ENCODE peak calls at places on chromosomes 1 and 21, in five cellular contexts. One of them, this sample, is unnamed.

GRCh38 chr1:29527314-29528004 is 291.1 kb downstream of the PTPRU start:
- DNase-seq in SK-N-SH: no peak
- DNase-seq in K562: no peak
- DNase-seq in HepG2: no peak
- DNase-seq in GM12878: no peak
- DNase-seq in this sample: no peak

GRCh38 chr1:248841702-248842395 is 3.8 kb downstream of the ZNF672 start:
- DNase-seq in SK-N-SH: no peak
- DNase-seq in K562: no peak
- DNase-seq in HepG2: peak; percentile 42
- DNase-seq in GM12878: no peak
- DNase-seq in this sample: peak; percentile 63

GRCh38 chr21:29098156-29098555 is 24.7 kb upstream of the CCT8 start:
- DNase-seq in SK-N-SH: no peak
- DNase-seq in K562: no peak
- DNase-seq in HepG2: no peak
- DNase-seq in GM12878: no peak
- DNase-seq in this sample: no peak

GRCh38 chr1:47179988-47180563 is 9.8 kb downstream of the PDZK1IP1 start:
- DNase-seq in SK-N-SH: peak; percentile 14
- DNase-seq in K562: no peak
- DNase-seq in HepG2: no peak
- DNase-seq in GM12878: no peak
- DNase-seq in this sample: no peak

GRCh38 chr1:196690582-196690981 is 38.7 kb downstream of the CFH start:
- DNase-seq in SK-N-SH: no peak
- DNase-seq in K562: no peak
- DNase-seq in HepG2: no peak
- DNase-seq in GM12878: no peak
- DNase-seq in this sample: no peak

GRCh38 chr1:204108312-204109141 is 35.6 kb downstream of the SOX13 start:
- DNase-seq in SK-N-SH: no peak
- DNase-seq in K562: no peak
- DNase-seq in HepG2: no peak
- DNase-seq in GM12878: no peak
- DNase-seq in this sample: no peak

GRCh38 chr1:203349757-203350522 is 982 bp downstream of the FMOD start:
- DNase-seq in SK-N-SH: no peak
- DNase-seq in K562: no peak
- DNase-seq in HepG2: no peak
- DNase-seq in GM12878: no peak
- DNase-seq in this sample: no peak

GRCh38 chr1:158084336-158084735 is 90.9 kb downstream of the KIRREL1 start:
- DNase-seq in SK-N-SH: no peak
- DNase-seq in K562: no peak
- DNase-seq in HepG2: no peak
- DNase-seq in GM12878: no peak
- DNase-seq in this sample: no peak

GRCh38 chr1:32701421-32701911 is 1.1 kb downstream of the SYNC start:
- DNase-seq in SK-N-SH: no peak
- DNase-seq in K562: no peak
- DNase-seq in HepG2: no peak
- DNase-seq in GM12878: no peak
- DNase-seq in this sample: no peak

GRCh38 chr1:1957533-1957961 is 38.5 kb upstream of the TMEM52 start:
- DNase-seq in SK-N-SH: no peak
- DNase-seq in K562: no peak
- DNase-seq in HepG2: no peak
- DNase-seq in GM12878: no peak
- DNase-seq in this sample: no peak

GRCh38 chr1:153547560-153548551 is 1.2 kb downstream of the S100A3 start:
- DNase-seq in SK-N-SH: no peak
- DNase-seq in K562: no peak
- DNase-seq in HepG2: no peak
- DNase-seq in GM12878: no peak
- DNase-seq in this sample: no peak

GRCh38 chr1:158506369-158506987 is 34.5 kb downstream of the OR10R2 start:
- DNase-seq in SK-N-SH: peak; percentile 1
- DNase-seq in K562: peak; percentile 24
- DNase-seq in HepG2: peak; percentile 1
- DNase-seq in GM12878: peak; percentile 8
- DNase-seq in this sample: no peak

GRCh38 chr1:27430903-27431653 is 38.7 kb downstream of the GPR3 start:
- DNase-seq in SK-N-SH: no peak
- DNase-seq in K562: no peak
- DNase-seq in HepG2: no peak
- DNase-seq in GM12878: no peak
- DNase-seq in this sample: peak; percentile 64

GRCh38 chr1:114558548-114558947 is 22.9 kb downstream of the BCAS2 start:
- DNase-seq in SK-N-SH: peak; percentile 29
- DNase-seq in K562: no peak
- DNase-seq in HepG2: peak; percentile 18
- DNase-seq in GM12878: no peak
- DNase-seq in this sample: no peak

GRCh38 chr1:33222381-33222780 is 33.9 kb upstream of the ZNF362 start:
- DNase-seq in SK-N-SH: no peak
- DNase-seq in K562: no peak
- DNase-seq in HepG2: no peak
- DNase-seq in GM12878: no peak
- DNase-seq in this sample: no peak

GRCh38 chr1:29121951-29122661 is 1.6 kb downstream of the TMEM200B start:
- DNase-seq in SK-N-SH: peak; percentile 79
- DNase-seq in K562: no peak
- DNase-seq in HepG2: no peak
- DNase-seq in GM12878: no peak
- DNase-seq in this sample: no peak

GRCh38 chr1:51605961-51606723 is 10.8 kb upstream of the OSBPL9 start:
- DNase-seq in SK-N-SH: no peak
- DNase-seq in K562: no peak
- DNase-seq in HepG2: no peak
- DNase-seq in GM12878: no peak
- DNase-seq in this sample: peak; percentile 75

GRCh38 chr1:166849135-166849534 is 9.9 kb downstream of the POGK start:
- DNase-seq in SK-N-SH: no peak
- DNase-seq in K562: no peak
- DNase-seq in HepG2: no peak
- DNase-seq in GM12878: no peak
- DNase-seq in this sample: no peak

GRCh38 chr1:72516826-72517225 is 234.5 kb upstream of the NEGR1 start:
- DNase-seq in SK-N-SH: no peak
- DNase-seq in K562: no peak
- DNase-seq in HepG2: no peak
- DNase-seq in GM12878: no peak
- DNase-seq in this sample: no peak

GRCh38 chr1:15341634-15342375 is 67.9 kb upstream of the EFHD2 start:
- DNase-seq in SK-N-SH: no peak
- DNase-seq in K562: no peak
- DNase-seq in HepG2: no peak
- DNase-seq in GM12878: no peak
- DNase-seq in this sample: no peak

GRCh38 chr1:231202125-231202633 is 38.8 kb upstream of the GNPAT start:
- DNase-seq in SK-N-SH: no peak
- DNase-seq in K562: peak; percentile 76
- DNase-seq in HepG2: no peak
- DNase-seq in GM12878: no peak
- DNase-seq in this sample: no peak

GRCh38 chr1:56506951-56507437 is 72.4 kb downstream of the PLPP3 start:
- DNase-seq in SK-N-SH: no peak
- DNase-seq in K562: no peak
- DNase-seq in HepG2: peak; percentile 20
- DNase-seq in GM12878: no peak
- DNase-seq in this sample: no peak

GRCh38 chr1:221742555-221743415 is 896 bp upstream of the DUSP10 start:
- DNase-seq in SK-N-SH: peak; percentile 83
- DNase-seq in K562: peak; percentile 75
- DNase-seq in HepG2: peak; percentile 54
- DNase-seq in GM12878: no peak
- DNase-seq in this sample: peak; percentile 57

GRCh38 chr1:52551476-52552235 is 1.2 kb downstream of the TUT4 start:
- DNase-seq in SK-N-SH: no peak
- DNase-seq in K562: no peak
- DNase-seq in HepG2: peak; percentile 31
- DNase-seq in GM12878: no peak
- DNase-seq in this sample: no peak

GRCh38 chr1:67674260-67675011 is 10.6 kb upstream of the GADD45A start:
- DNase-seq in SK-N-SH: peak; percentile 75
- DNase-seq in K562: no peak
- DNase-seq in HepG2: no peak
- DNase-seq in GM12878: no peak
- DNase-seq in this sample: no peak

GRCh38 chr1:236862615-236863211 is 67.6 kb downstream of the MTR start:
- DNase-seq in SK-N-SH: no peak
- DNase-seq in K562: no peak
- DNase-seq in HepG2: peak; percentile 95
- DNase-seq in GM12878: no peak
- DNase-seq in this sample: no peak

GRCh38 chr1:40625076-40625475 is 40.4 kb downstream of the RIMS3 start:
- DNase-seq in SK-N-SH: no peak
- DNase-seq in K562: no peak
- DNase-seq in HepG2: peak; percentile 18
- DNase-seq in GM12878: no peak
- DNase-seq in this sample: no peak

GRCh38 chr21:44382536-44382935 is 29.1 kb downstream of the TRPM2 start:
- DNase-seq in SK-N-SH: no peak
- DNase-seq in K562: no peak
- DNase-seq in HepG2: no peak
- DNase-seq in GM12878: no peak
- DNase-seq in this sample: no peak

GRCh38 chr1:172870901-172871606 is 179.7 kb downstream of the TNFSF18 start:
- DNase-seq in SK-N-SH: no peak
- DNase-seq in K562: no peak
- DNase-seq in HepG2: no peak
- DNase-seq in GM12878: no peak
- DNase-seq in this sample: no peak

GRCh38 chr1:109238382-109238781 is 11.0 kb upstream of the CELSR2 start:
- DNase-seq in SK-N-SH: no peak
- DNase-seq in K562: no peak
- DNase-seq in HepG2: no peak
- DNase-seq in GM12878: no peak
- DNase-seq in this sample: no peak

GRCh38 chr1:93416183-93416582 is 31.7 kb upstream of the FNBP1L start:
- DNase-seq in SK-N-SH: no peak
- DNase-seq in K562: no peak
- DNase-seq in HepG2: no peak
- DNase-seq in GM12878: no peak
- DNase-seq in this sample: no peak

GRCh38 chr1:2208309-2209239 is 14.0 kb upstream of the FAAP20 start:
- DNase-seq in SK-N-SH: no peak
- DNase-seq in K562: no peak
- DNase-seq in HepG2: peak; percentile 93
- DNase-seq in GM12878: no peak
- DNase-seq in this sample: no peak

GRCh38 chr1:222634180-222635013 is 16.5 kb downstream of the MIA3 start:
- DNase-seq in SK-N-SH: peak; percentile 56
- DNase-seq in K562: peak; percentile 62
- DNase-seq in HepG2: peak; percentile 87
- DNase-seq in GM12878: no peak
- DNase-seq in this sample: peak; percentile 80

GRCh38 chr1:3014443-3015268 is 6.6 kb upstream of the ACTRT2 start:
- DNase-seq in SK-N-SH: no peak
- DNase-seq in K562: no peak
- DNase-seq in HepG2: no peak
- DNase-seq in GM12878: no peak
- DNase-seq in this sample: no peak

DNA sequence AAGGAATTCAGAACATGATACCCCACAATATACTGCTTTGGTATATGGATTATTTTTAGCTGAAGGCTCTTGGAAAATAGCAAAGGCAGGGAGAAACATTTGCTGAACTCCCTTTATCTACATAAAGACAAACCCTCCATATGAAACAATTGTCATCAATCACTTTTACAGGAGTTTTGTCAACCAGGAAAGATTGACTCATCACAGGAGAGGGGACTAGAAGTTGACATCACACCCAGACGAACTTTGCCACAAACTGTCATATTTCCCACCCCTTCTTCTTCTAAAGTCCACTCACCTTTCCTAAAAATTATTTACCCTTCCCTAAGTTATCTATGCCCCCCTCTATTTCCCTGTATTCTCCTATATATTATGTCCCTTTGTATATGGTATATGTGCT is 47.9 kb downstream of the RBM11 start:
- DNase-seq in SK-N-SH: no peak
- DNase-seq in K562: peak; percentile 10
- DNase-seq in HepG2: no peak
- DNase-seq in GM12878: no peak
- DNase-seq in this sample: no peak
- TF ChIP-seq GABPA in SK-N-SH: no peak
- TF ChIP-seq GABPA in K562: no peak
- TF ChIP-seq GABPA in HepG2: no peak
- TF ChIP-seq GABPA in GM12878: no peak
- TF ChIP-seq GABPA in this sample: no peak

DNA sequence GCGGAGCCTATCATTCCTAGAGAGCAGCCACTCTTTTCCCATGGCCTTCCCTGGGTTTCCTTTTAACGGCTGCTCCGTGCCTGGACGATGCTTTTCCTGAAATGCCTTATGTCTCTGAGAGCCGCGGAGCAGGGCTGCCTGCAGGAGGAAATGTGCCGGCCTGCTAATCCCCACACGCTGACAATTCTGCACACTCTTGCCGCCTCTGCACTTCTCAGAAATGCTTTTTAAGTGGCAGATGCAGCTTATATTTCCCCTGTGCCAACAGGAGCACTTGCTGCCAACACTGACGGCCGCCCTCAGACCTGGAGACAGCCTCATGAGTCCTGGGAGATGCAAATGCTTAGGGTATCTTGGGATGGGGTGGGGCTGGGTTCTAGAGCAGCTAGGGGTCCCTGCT is 253.2 kb downstream of the GRIK3 start:
- DNase-seq in SK-N-SH: no peak
- DNase-seq in K562: no peak
- DNase-seq in HepG2: no peak
- DNase-seq in GM12878: no peak
- DNase-seq in this sample: no peak
- TF ChIP-seq REST in SK-N-SH: no peak
- TF ChIP-seq REST in K562: no peak
- TF ChIP-seq REST in HepG2: no peak
- TF ChIP-seq REST in GM12878: no peak
- TF ChIP-seq REST in this sample: no peak

GRCh38 chr1:111139956-111140679 is at the start of the genes CEPT1 and DRAM2:
- DNase-seq in SK-N-SH: peak; percentile 94
- DNase-seq in K562: peak; percentile 97
- DNase-seq in HepG2: peak; percentile 88
- DNase-seq in GM12878: peak; percentile 76
- DNase-seq in this sample: peak; percentile 97
- TF ChIP-seq POLR2AphosphoS5 in SK-N-SH: peak; percentile 70
- TF ChIP-seq POLR2AphosphoS5 in K562: peak; percentile 88
- TF ChIP-seq POLR2AphosphoS5 in HepG2: peak; percentile 95
- TF ChIP-seq POLR2AphosphoS5 in GM12878: peak; percentile 88
- TF ChIP-seq POLR2AphosphoS5 in this sample: peak; percentile 79

DNA sequence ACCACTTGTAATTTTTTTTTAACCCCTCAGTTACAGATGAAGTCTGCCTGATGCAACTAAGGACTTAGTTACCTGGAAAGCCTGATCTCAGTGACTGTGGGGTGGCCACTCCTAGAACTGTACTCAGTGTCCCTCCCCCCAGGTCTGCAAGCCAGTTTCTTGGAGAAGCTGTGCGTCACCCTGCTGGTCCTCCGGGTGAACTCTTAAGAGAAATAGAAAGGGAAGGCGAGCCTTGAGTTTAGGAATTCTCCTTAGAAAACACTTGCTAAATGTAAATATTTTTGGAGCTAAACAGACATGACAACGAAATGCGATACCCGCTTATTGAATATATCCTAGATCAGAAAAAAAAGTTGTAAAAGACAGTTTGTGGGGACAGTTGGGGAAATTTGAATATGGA is 730 bp downstream of the SLC16A4 start:
- DNase-seq in SK-N-SH: no peak
- DNase-seq in K562: peak; percentile 49
- DNase-seq in HepG2: no peak
- DNase-seq in GM12878: no peak
- DNase-seq in this sample: no peak
- TF ChIP-seq GABPA in SK-N-SH: no peak
- TF ChIP-seq GABPA in K562: no peak
- TF ChIP-seq GABPA in HepG2: no peak
- TF ChIP-seq GABPA in GM12878: no peak
- TF ChIP-seq GABPA in this sample: no peak

This sample was measured in HL-60.